ENCODE peak calls at places on chromosomes 2 and 18, in ten cellular contexts. H is heart left ventricle, W is left ventricle myocardium inferior, N is cardiac muscle cell, I is RWPE1, F is upper lobe of right lung, L is mammary epithelial cell, S is ovary, E is body of pancreas, U is spleen. T is an unnamed sample.

GRCh38 chr2:219772103-219772502 is 144.7 kb downstream of the SLC4A3 start:
- DNase-seq in H (no peak), W (no peak), N (no peak), I (no peak), F (no peak), L (no peak), S (no peak), E (peak; percentile 22), U (no peak), T (no peak)

GRCh38 chr2:206203331-206203730 is 43.6 kb downstream of the EEF1B2 start:
- DNase-seq in H (no peak), W (no peak), N (no peak), I (no peak), F (no peak), L (no peak), S (no peak), E (no peak), U (no peak), T (no peak)

GRCh38 chr2:71347517-71347916 is 15.9 kb downstream of the ZNF638 start:
- DNase-seq in H (no peak), W (no peak), N (peak; percentile 50), I (no peak), F (no peak), L (peak; percentile 7), S (no peak), E (no peak), U (no peak), T (no peak)

GRCh38 chr2:172116107-172116506 is 13.4 kb upstream of the DLX2 start:
- DNase-seq in H (no peak), W (no peak), N (no peak), I (no peak), F (no peak), L (no peak), S (no peak), E (no peak), U (no peak), T (no peak)

GRCh38 chr2:28626376-28626775 is 125.3 kb upstream of the PPP1CB start:
- DNase-seq in H (no peak), W (no peak), N (no peak), I (no peak), F (peak; percentile 33), L (no peak), S (no peak), E (no peak), U (peak; percentile 64), T (no peak)

GRCh38 chr2:62309465-62310091 is 113.7 kb downstream of the B3GNT2 start:
- DNase-seq in H (no peak), W (no peak), N (peak; percentile 46), I (no peak), F (no peak), L (no peak), S (no peak), E (no peak), U (no peak), T (no peak)

GRCh38 chr2:11712866-11713265 is 33.6 kb upstream of the LPIN1 start:
- DNase-seq in H (no peak), W (no peak), N (no peak), I (no peak), F (no peak), L (peak; percentile 93), S (no peak), E (no peak), U (no peak), T (no peak)

GRCh38 chr18:36492604-36493329 is 195.3 kb downstream of the FHOD3 start:
- DNase-seq in H (no peak), W (no peak), N (no peak), I (no peak), F (no peak), L (peak; percentile 23), S (no peak), E (no peak), U (no peak), T (no peak)

GRCh38 chr2:172227719-172228118 is 125.0 kb upstream of the DLX2 start:
- DNase-seq in H (no peak), W (no peak), N (no peak), I (no peak), F (no peak), L (peak; percentile 70), S (no peak), E (no peak), U (no peak), T (no peak)

GRCh38 chr2:169761251-169761969 is 27.8 kb downstream of the KLHL23 start:
- DNase-seq in H (no peak), W (no peak), N (no peak), I (no peak), F (no peak), L (no peak), S (no peak), E (no peak), U (no peak), T (no peak)

DNA sequence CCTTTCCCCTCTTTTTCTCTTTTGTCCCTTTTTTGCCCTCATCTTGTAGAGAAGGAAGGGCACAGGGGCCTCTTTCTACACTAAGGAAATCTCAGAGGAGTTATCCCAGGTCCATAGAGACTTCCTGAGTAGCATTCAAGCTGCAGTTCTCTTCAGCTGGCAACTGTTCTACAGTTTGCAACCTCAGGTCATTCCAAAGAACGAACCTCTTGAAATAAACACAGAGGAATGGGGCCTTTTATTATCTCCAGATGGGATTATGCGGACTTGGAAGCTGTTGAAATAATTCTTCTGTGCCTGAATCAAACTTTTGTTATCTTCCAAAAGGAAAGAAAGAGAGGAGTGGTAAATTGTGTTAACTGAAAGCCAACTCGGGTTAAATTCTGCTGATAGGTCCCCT is 31.0 kb upstream of the NFE2L2 start:
- DNase-seq in H (no peak), W (no peak), N (peak; percentile 85), I (no peak), F (no peak), L (no peak), S (no peak), E (no peak), U (no peak), T (no peak)
- H3K27ac ChIP-seq in H (peak overlapping the region; percentile 22), W (peak overlapping the region; percentile 59), N (peak overlapping the region; percentile 65), I (no peak overlapping the region), F (peak overlapping the region; percentile 11), L (no peak overlapping the region), S (peak overlapping the region; percentile 67), E (peak overlapping the region; percentile 25), U (no peak overlapping the region), T (peak overlapping the region; percentile 56)

DNA sequence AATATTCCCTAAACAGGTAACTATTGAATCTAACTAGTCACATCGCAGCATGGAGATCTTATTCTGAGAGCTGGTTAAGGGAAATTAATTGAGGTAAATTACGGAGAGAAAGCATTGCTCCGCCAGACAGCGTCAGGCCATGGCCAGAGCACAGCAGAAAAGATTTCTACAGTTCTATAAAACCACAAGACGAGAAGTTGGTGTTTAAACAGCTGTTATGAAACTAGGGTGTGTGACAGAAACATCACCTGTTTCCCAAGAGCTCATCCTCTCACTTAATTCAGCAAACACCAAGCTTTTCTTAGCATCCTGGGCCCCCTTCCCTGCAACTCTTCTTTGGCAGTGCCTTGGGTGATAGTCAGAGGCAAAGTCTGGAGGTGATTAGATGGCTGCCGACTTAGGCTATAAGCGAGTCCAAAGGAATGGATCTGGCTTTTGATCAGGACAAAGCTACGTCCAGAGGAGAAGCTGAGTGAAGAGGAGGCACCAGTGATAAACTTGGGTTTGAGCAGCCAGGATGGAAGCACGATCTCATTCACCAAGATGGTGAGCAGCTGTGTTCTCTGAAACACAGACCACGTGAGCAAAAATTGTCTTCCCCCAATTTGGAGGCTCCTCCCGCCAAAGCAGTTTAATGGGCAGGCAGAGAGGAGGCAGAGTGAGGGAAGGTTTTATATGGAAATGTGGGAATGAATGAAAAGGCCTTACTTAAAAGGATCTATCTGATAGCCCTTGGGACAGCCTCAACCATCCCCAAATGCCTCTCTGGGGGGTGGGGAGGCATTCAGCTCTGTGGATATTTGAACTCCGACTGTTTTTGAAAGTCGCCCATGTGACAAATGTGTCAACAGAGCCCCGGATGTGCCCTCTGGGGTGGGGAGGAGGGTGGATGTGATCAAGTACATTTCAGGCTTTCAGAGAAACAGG is 57.8 kb downstream of the PKDCC start:
- DNase-seq in H (peak; percentile 75), W (peak; percentile 29), N (no peak), I (no peak), F (peak; percentile 81), L (no peak), S (no peak), E (peak; percentile 24), U (peak; percentile 95), T (no peak)
- H3K27ac ChIP-seq in H (no peak overlapping the region), W (peak overlapping the region; percentile 56), N (no peak overlapping the region), I (no peak overlapping the region), F (peak overlapping the region; percentile 74), L (no peak overlapping the region), S (no peak overlapping the region), E (peak overlapping the region; percentile 29), U (peak overlapping the region; percentile 95), T (no peak overlapping the region)

GRCh38 chr2:10357770-10358169 is 55.1 kb downstream of the HPCAL1 start:
- DNase-seq in H (no peak), W (no peak), N (no peak), I (no peak), F (no peak), L (no peak), S (no peak), E (no peak), U (no peak), T (no peak)
- H3K27ac ChIP-seq in H (no peak overlapping the region), W (no peak overlapping the region), N (no peak overlapping the region), I (no peak overlapping the region), F (no peak overlapping the region), L (no peak overlapping the region), S (no peak overlapping the region), E (peak overlapping the region; percentile 79), U (no peak overlapping the region), T (no peak overlapping the region)

GRCh38 chr2:197270601-197271000 is 40.0 kb downstream of the ANKRD44 start:
- DNase-seq in H (no peak), W (no peak), N (no peak), I (no peak), F (no peak), L (no peak), S (no peak), E (no peak), U (no peak), T (no peak)

GRCh38 chr2:197269815-197270214 is 40.8 kb downstream of the ANKRD44 start:
- DNase-seq in H (no peak), W (no peak), N (no peak), I (no peak), F (no peak), L (no peak), S (no peak), E (no peak), U (no peak), T (no peak)

GRCh38 chr2:197266477-197266876 is 44.1 kb downstream of the ANKRD44 start:
- DNase-seq in H (no peak), W (no peak), N (no peak), I (no peak), F (no peak), L (no peak), S (no peak), E (no peak), U (no peak), T (no peak)

GRCh38 chr2:197265931-197266330 is 44.6 kb downstream of the ANKRD44 start:
- DNase-seq in H (no peak), W (no peak), N (no peak), I (no peak), F (no peak), L (no peak), S (no peak), E (no peak), U (no peak), T (no peak)

DNA sequence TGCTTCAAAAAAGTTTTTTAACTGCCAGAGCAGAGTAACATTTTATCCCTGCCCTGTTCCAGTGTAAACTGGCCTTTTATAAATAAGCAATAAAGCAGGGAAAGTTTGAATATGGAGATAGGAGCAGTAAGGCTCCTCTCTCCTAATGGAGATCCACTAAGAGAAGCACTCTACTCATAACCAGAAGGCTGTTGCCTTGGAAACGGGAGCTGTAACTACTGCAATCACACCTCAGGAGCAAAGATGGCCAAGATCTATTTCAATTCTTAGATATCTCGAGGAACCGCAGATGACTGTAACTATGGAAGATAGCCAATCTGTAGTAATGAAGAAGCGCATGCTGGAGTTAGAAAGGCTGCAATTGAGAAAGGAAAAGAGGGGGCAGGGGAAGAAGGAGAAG is 41.4 kb downstream of the ANKRD44 start:
- DNase-seq in H (no peak), W (no peak), N (peak; percentile 79), I (no peak), F (no peak), L (peak; percentile 48), S (no peak), E (no peak), U (no peak), T (no peak)
- H3K27ac ChIP-seq in H (no peak overlapping the region), W (no peak overlapping the region), N (no peak overlapping the region), I (no peak overlapping the region), F (no peak overlapping the region), L (no peak overlapping the region), S (no peak overlapping the region), E (no peak overlapping the region), U (no peak overlapping the region), T (no peak overlapping the region)